ENCODE peak calls at places on chromosomes 13 and 19, in nine cellular contexts. L is GF-D8, G is GM19239, R is uterus, H is endothelial cell, K is nephron progenitor cell, Q is amniotic stem cell, D is HAP-1, W is germinal center. N is an unnamed sample.

GRCh38 chr19:44876930-44877530 is 14.0 kb upstream of the TOMM40 start:
- DNase-seq in L (no peak), G (no peak), R (no peak), H (no peak), K (no peak), Q (no peak), D (no peak), W (no peak), N (peak)

GRCh38 chr13:113954046-113954841 is 19.6 kb downstream of the C13orf46 start:
- DNase-seq in L (no peak), G (no peak), R (no peak), H (no peak), K (no peak), Q (no peak), D (no peak), W (no peak), N (no peak)

GRCh38 chr13:32587014-32587773 is 942 bp downstream of the PDS5B start:
- DNase-seq in L (peak), G (peak), R (peak), H (peak), K (peak), Q (peak), D (peak), W (peak), N (peak)

GRCh38 chr13:112150352-112150751 is 83.4 kb downstream of the SOX1 start:
- DNase-seq in L (no peak), G (no peak), R (no peak), H (no peak), K (no peak), Q (no peak), D (no peak), W (no peak), N (no peak)

GRCh38 chr13:112859817-112860190 is 109.2 kb upstream of the MCF2L start:
- DNase-seq in L (peak), G (no peak), R (peak), H (no peak), K (no peak), Q (no peak), D (no peak), W (peak), N (no peak)

GRCh38 chr19:41892173-41892902 is 9.4 kb downstream of the ARHGEF1 start:
- DNase-seq in L (no peak), G (no peak), R (no peak), H (no peak), K (no peak), Q (no peak), D (no peak), W (no peak), N (no peak)

GRCh38 chr19:46529622-46530451 is 34.2 kb upstream of the PNMA8B start:
- DNase-seq in L (peak), G (peak), R (peak), H (peak), K (peak), Q (peak), D (peak), W (peak), N (peak)

GRCh38 chr19:43724896-43725295 is 9.0 kb downstream of the IRGC start:
- DNase-seq in L (no peak), G (no peak), R (no peak), H (no peak), K (no peak), Q (no peak), D (no peak), W (no peak), N (no peak)

GRCh38 chr13:45419945-45420344 is 1.8 kb upstream of the SLC25A30 start:
- DNase-seq in L (no peak), G (no peak), R (no peak), H (no peak), K (no peak), Q (no peak), D (no peak), W (no peak), N (no peak)

GRCh38 chr13:110698689-110699088 is 7.2 kb downstream of the CARS2 start:
- DNase-seq in L (no peak), G (no peak), R (no peak), H (no peak), K (no peak), Q (no peak), D (no peak), W (no peak), N (no peak)

GRCh38 chr13:99383946-99384345 is 76.7 kb upstream of the GPR183 start:
- DNase-seq in L (no peak), G (no peak), R (no peak), H (no peak), K (no peak), Q (no peak), D (no peak), W (no peak), N (no peak)

GRCh38 chr13:21354721-21355120 is 104.4 kb downstream of the ZDHHC20 start:
- DNase-seq in L (no peak), G (no peak), R (no peak), H (no peak), K (no peak), Q (no peak), D (no peak), W (no peak), N (no peak)

GRCh38 chr13:113815151-113816058 is 48.5 kb downstream of the GAS6 start:
- DNase-seq in L (peak), G (no peak), R (no peak), H (no peak), K (no peak), Q (no peak), D (no peak), W (no peak), N (no peak)

GRCh38 chr19:17795495-17795856 is 538 bp downstream of the B3GNT3 start:
- DNase-seq in L (no peak), G (no peak), R (no peak), H (no peak), K (no peak), Q (no peak), D (no peak), W (no peak), N (no peak)

GRCh38 chr13:99161512-99161911 is 39.1 kb upstream of the UBAC2 start:
- DNase-seq in L (no peak), G (no peak), R (no peak), H (no peak), K (no peak), Q (no peak), D (no peak), W (no peak), N (no peak)

GRCh38 chr19:55640043-55640576 is 692 bp upstream of the ZNF580 start:
- DNase-seq in L (peak), G (no peak), R (no peak), H (no peak), K (no peak), Q (peak), D (no peak), W (peak), N (no peak)

GRCh38 chr13:42063105-42063504 is 14.7 kb downstream of the DGKH start:
- DNase-seq in L (no peak), G (no peak), R (no peak), H (no peak), K (no peak), Q (no peak), D (no peak), W (no peak), N (no peak)

GRCh38 chr13:110799246-110800236 is 86.0 kb downstream of the ING1 start:
- DNase-seq in L (no peak), G (no peak), R (peak), H (no peak), K (no peak), Q (peak), D (no peak), W (no peak), N (no peak)

GRCh38 chr19:45506991-45507863 is at the start of gene VASP:
- DNase-seq in L (peak), G (peak), R (peak), H (peak), K (peak), Q (peak), D (peak), W (peak), N (peak)

GRCh38 chr19:13993554-13994308 is 12.4 kb downstream of the RFX1 start:
- DNase-seq in L (no peak), G (no peak), R (no peak), H (no peak), K (no peak), Q (no peak), D (no peak), W (no peak), N (peak)

GRCh38 chr19:4635763-4636135 is 3.6 kb upstream of the TNFAIP8L1 start:
- DNase-seq in L (no peak), G (no peak), R (no peak), H (no peak), K (peak), Q (no peak), D (no peak), W (no peak), N (peak)

GRCh38 chr19:55369651-55370304 is 485 bp downstream of the IL11 start:
- DNase-seq in L (no peak), G (no peak), R (no peak), H (peak), K (peak), Q (peak), D (peak), W (peak), N (peak)

GRCh38 chr19:48216933-48217332 is 38.8 kb downstream of the CARD8 start:
- DNase-seq in L (no peak), G (no peak), R (no peak), H (peak), K (no peak), Q (no peak), D (no peak), W (no peak), N (no peak)